ENCODE peak calls at places on chromosomes 4 and X, in six cellular contexts. T is IMR-90, N is HCT116, O is breast epithelium, C is ovary, D is lower leg skin. E is an unnamed sample.

GRCh38 chr4:186020793-186021407 is 48.1 kb upstream of the TLR3 start:
- DNase-seq in T (no peak), N (no peak), O (no peak), C (no peak), D (peak), E (no peak)

GRCh38 chrX:151700581-151700980 is 5.3 kb downstream of the PRRG3 start:
- DNase-seq in T (no peak), N (no peak), O (no peak), C (no peak), D (peak), E (no peak)

GRCh38 chr4:42280327-42281095 is 116.8 kb upstream of the SHISA3 start:
- DNase-seq in T (peak), N (peak), O (no peak), C (no peak), D (no peak), E (no peak)

GRCh38 chr4:185820119-185821028 is 8.4 kb upstream of the SORBS2 start:
- DNase-seq in T (no peak), N (no peak), O (no peak), C (no peak), D (no peak), E (no peak)

GRCh38 chr4:115234405-115235093 is 121.1 kb upstream of the NDST4 start:
- DNase-seq in T (no peak), N (peak), O (no peak), C (no peak), D (no peak), E (no peak)

GRCh38 chr4:4673070-4673469 is 131.2 kb upstream of the STX18 start:
- DNase-seq in T (no peak), N (peak), O (no peak), C (no peak), D (peak), E (no peak)

GRCh38 chrX:49838374-49838773 is 9.3 kb downstream of the PAGE4 start:
- DNase-seq in T (peak), N (peak), O (no peak), C (no peak), D (no peak), E (peak)

GRCh38 chr4:148345509-148345908 is 96.7 kb downstream of the NR3C2 start:
- DNase-seq in T (no peak), N (no peak), O (no peak), C (no peak), D (no peak), E (no peak)

GRCh38 chrX:54173791-54174190 is 9.3 kb downstream of the FAM120C start:
- DNase-seq in T (no peak), N (no peak), O (no peak), C (no peak), D (no peak), E (no peak)

DNA sequence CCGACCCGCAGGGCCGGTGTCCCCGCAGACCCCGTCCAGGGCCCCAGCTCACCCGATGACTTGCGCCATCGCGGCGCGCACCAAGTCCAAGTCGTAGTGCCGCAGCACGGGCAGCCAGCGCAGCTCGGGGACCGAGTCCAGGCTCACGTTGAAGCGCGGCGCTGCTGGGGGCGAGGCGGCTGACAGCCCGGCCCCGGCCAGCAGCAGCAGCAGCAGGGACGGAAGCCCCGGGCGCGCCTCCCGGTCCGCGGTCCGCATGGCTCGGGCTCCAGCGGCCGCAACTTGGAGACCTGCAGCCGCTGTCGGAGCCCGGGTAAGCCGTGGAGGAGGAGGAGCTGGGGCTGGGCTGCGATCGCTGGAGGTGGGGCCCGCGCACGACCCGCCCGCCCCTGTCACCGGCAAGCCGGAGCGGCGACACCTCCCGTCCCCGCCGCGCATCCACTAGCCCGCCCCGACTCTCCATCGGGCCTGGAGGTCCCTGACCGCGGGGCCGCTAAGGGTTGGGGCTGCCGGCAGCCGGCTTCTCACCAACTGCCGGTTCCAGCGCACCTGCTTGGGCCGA is at the start of gene NAAA:
- DNase-seq in T (peak), N (peak), O (peak), C (peak), D (peak), E (peak)
- TF ChIP-seq POLR2A in T (no peak), N (no peak), O (no peak), C (no peak), D (no peak), E (peak)

GRCh38 chr4:38832206-38832605 is 24.4 kb downstream of the TLR6 start:
- DNase-seq in T (no peak), N (no peak), O (no peak), C (no peak), D (no peak), E (no peak)

GRCh38 chr4:38832624-38833528 is 23.7 kb downstream of the TLR6 start:
- DNase-seq in T (no peak), N (no peak), O (no peak), C (no peak), D (no peak), E (no peak)

GRCh38 chr4:38837334-38837733 is 19.3 kb downstream of the TLR6 start:
- DNase-seq in T (no peak), N (no peak), O (no peak), C (no peak), D (no peak), E (no peak)

GRCh38 chr4:38831653-38832052 is 25.0 kb downstream of the TLR6 start:
- DNase-seq in T (peak), N (no peak), O (no peak), C (no peak), D (no peak), E (no peak)

GRCh38 chr4:38834570-38834969 is 22.0 kb downstream of the TLR6 start:
- DNase-seq in T (no peak), N (no peak), O (no peak), C (no peak), D (no peak), E (no peak)
- TF ChIP-seq POLR2A in T (no peak), N (no peak), O (no peak), C (no peak), D (no peak), E (no peak)

DNA sequence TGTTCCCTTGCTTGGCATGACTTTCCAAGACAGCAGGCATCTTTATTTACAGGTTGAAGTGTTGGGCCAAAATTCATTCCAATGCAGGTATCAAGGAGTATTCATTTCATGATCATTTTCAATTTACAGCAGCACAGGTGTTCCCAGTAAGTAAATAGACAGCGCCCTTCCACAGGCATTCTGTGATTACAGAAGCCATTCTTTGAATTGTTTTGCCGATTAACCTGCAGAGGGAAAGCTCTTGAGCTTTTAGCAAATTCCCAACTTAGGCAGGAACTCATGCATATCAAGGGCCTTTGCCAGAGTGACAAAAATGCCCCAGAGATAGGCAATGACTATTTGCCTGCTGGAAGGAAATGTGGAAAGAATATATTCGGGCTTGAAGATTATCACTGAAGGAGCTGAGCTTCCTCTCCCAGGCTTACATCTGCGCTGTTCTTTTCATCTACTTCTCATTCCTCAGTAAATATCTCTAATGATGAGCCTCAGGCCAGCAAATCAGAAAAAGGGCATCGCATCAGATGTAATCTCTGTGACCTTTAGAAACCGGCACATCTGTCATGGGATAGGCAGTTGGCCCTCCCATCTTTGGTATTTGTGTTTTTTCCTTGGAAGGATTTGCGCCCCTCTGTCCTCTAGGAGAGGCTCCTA is 6.7 kb downstream of the TXK start:
- DNase-seq in T (no peak), N (no peak), O (no peak), C (no peak), D (no peak), E (no peak)
- TF ChIP-seq POLR2A in T (no peak), N (no peak), O (no peak), C (no peak), D (no peak), E (no peak)

GRCh38 chr4:88820723-88821368 is 123.2 kb upstream of the NAP1L5 start:
- DNase-seq in T (peak), N (no peak), O (no peak), C (no peak), D (no peak), E (no peak)

GRCh38 chr4:88822034-88822433 is 124.4 kb upstream of the NAP1L5 start:
- DNase-seq in T (no peak), N (no peak), O (no peak), C (no peak), D (no peak), E (no peak)

GRCh38 chr4:88818650-88819470 is 121.2 kb upstream of the NAP1L5 start:
- DNase-seq in T (peak), N (peak), O (no peak), C (peak), D (no peak), E (no peak)

GRCh38 chr4:88827442-88827841 is 129.8 kb upstream of the NAP1L5 start:
- DNase-seq in T (peak), N (no peak), O (no peak), C (no peak), D (no peak), E (no peak)

GRCh38 chr4:88823058-88823919 is 125.7 kb upstream of the NAP1L5 start:
- DNase-seq in T (peak), N (peak), O (peak), C (peak), D (peak), E (peak)
- TF ChIP-seq POLR2A in T (peak), N (no peak), O (peak), C (peak), D (no peak), E (peak)

DNA sequence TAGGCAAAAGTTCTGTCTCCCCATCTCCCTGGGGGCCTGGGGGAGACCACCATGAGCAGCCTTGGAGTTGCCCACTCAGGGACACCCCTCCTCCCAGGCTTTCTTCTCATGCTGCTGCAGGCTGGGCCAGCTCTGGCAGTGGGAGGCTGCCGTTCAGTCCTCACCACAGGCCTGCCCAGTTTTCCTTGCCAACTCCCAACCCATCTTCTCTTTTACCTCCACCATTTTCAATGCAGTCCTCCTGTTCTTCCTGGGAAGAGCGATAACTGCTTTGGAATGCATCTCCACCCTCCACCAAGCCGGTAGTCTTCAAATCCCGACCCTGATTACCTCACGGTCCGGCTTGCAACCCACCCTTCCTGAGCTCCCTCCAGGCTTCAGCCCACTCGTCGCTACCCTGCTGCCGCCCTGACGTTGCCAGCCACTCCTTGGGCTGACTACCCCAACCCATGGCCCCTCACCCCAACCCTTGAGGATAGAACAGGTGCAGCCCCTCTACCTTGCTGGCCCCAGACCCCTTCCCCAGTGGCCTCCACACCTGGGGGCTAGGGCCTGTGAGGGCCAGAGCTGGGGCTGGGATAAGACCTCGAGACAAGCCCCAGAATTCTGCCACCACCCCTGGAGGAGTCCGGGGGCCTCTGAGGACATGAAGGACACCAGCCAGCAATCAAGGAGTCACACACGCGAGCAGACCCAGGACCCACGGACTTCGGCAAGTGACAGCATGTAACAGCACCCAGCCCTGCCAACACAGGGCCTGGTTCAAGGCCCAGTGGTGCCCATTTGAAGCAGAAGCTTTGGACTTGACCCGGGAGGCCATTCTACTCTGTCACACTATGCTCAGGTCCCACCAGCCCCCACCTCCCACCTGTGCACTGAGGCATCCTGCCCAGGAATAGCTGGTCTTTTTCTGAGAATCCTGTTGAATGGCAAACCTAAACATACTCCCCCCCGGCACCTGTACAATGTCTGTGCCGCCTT is 9.2 kb downstream of the WDR1 start:
- DNase-seq in T (peak), N (no peak), O (no peak), C (peak), D (no peak), E (no peak)
- TF ChIP-seq POLR2A in T (no peak), N (no peak), O (no peak), C (no peak), D (no peak), E (no peak)